ENCODE peak calls at places on chromosomes 2 and 18, in nine cellular contexts. R is upper lobe of left lung; D is left lung; V is GM23248; A is Panc1; C is upper lobe of right lung; G is tibial artery; F is fibroblast of lung; I is CD4-positive, CD25-positive, alpha-beta regulatory T cell. N is an unnamed sample.

GRCh38 chr2:149612122-149612521 is 24.5 kb upstream of the MMADHC start:
- DNase-seq in G (no peak), A (no peak), F (peak; percentile 41), V (peak; percentile 15), I (no peak), R (no peak), C (no peak), D (no peak), N (no peak)

GRCh38 chr2:99609851-99610381 is 120.1 kb upstream of the REV1 start:
- DNase-seq in V (no peak), D (no peak), A (no peak), C (no peak), G (no peak), I (no peak), R (no peak), F (no peak), N (no peak)

GRCh38 chr2:238585836-238586821 is 159.4 kb downstream of the ASB1 start:
- DNase-seq in G (peak; percentile 62), V (peak; percentile 16), R (no peak), A (no peak), F (no peak), I (no peak), C (peak; percentile 46), D (no peak), N (peak; percentile 64)

GRCh38 chr2:146239392-146240135 is 1605.3 kb upstream of the ACVR2A start:
- DNase-seq in D (no peak), V (peak; percentile 88), F (peak; percentile 26), G (no peak), I (no peak), R (no peak), C (no peak), A (no peak), N (no peak)

GRCh38 chr18:75884728-75885127 is 457.2 kb upstream of the SMIM21 start:
- DNase-seq in F (no peak), D (no peak), A (no peak), C (no peak), V (no peak), R (no peak), I (no peak), G (no peak), N (no peak)

GRCh38 chr2:169320561-169320960 is 41.8 kb downstream of the LRP2 start:
- DNase-seq in R (no peak), G (no peak), V (no peak), F (no peak), I (no peak), A (no peak), D (no peak), C (no peak), N (no peak)

GRCh38 chr2:46806526-46806925 is 109.1 kb downstream of the MCFD2 start:
- DNase-seq in D (no peak), R (no peak), C (no peak), V (peak; percentile 73), F (no peak), A (no peak), I (no peak), G (no peak), N (no peak)

GRCh38 chr2:165857881-165858280 is 63.8 kb upstream of the GALNT3 start:
- DNase-seq in G (no peak), I (no peak), D (no peak), A (no peak), C (no peak), F (peak; percentile 78), R (no peak), V (no peak), N (no peak)

GRCh38 chr2:12050381-12050780 is 303.9 kb downstream of the LPIN1 start:
- DNase-seq in R (no peak), A (peak; percentile 50), V (peak; percentile 89), C (no peak), G (no peak), F (peak; percentile 92), D (no peak), I (no peak), N (no peak)

GRCh38 chr18:74897971-74898657 is 300.4 kb downstream of the ZNF407 start:
- DNase-seq in I (no peak), R (no peak), C (no peak), G (no peak), V (peak; percentile 84), D (no peak), F (peak; percentile 67), A (no peak), N (no peak)

GRCh38 chr2:9638532-9638931 is 7.7 kb upstream of the YWHAQ start:
- DNase-seq in C (peak; percentile 78), I (no peak), D (peak; percentile 77), R (peak; percentile 67), F (peak; percentile 97), A (peak; percentile 80), V (peak; percentile 98), G (peak; percentile 90), N (no peak)

GRCh38 chr2:43034921-43035320 is 191.5 kb downstream of the ZFP36L2 start:
- DNase-seq in F (no peak), V (no peak), G (peak; percentile 25), C (peak; percentile 35), A (no peak), D (peak; percentile 22), I (no peak), R (no peak), N (peak; percentile 8)

GRCh38 chr2:11411768-11412448 is 54.1 kb downstream of the E2F6 start:
- DNase-seq in R (peak; percentile 44), D (no peak), G (no peak), C (no peak), V (peak; percentile 63), F (peak; percentile 72), A (peak; percentile 30), I (no peak), N (no peak)

DNA sequence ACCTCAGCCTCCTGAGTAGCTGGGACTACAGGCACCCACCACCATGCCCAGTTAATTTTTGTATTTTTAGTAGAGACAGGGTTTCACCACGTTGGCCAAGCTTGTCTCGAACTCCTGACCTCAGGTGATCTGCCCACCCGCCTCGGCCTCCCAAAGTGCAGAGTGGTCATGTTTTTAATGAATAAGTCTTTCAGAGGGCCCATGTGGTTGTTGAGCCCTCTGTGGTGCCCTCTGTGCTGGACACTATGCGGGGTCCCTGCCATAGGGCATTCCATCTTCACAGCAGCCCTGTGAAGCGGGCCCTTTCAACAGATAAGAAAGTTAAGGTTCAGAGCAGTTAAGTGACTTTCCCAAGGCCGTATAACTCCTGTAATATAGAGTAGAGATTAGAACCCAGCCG is 25.9 kb downstream of the MYO7B start:
- DNase-seq in V (no peak), A (no peak), G (no peak), I (no peak), R (no peak), F (no peak), C (no peak), D (no peak), N (peak; percentile 31)
- H3K4me1 ChIP-seq in V (peaks cover 20% of the 10 kb centered on the region), A (no peaks in the 10 kb centered on the region), G (peaks cover 15% of the 10 kb centered on the region), I (no peaks in the 10 kb centered on the region), R (no peaks in the 10 kb centered on the region), F (no peaks in the 10 kb centered on the region), C (no peaks in the 10 kb centered on the region), D (no peaks in the 10 kb centered on the region), N (no peaks in the 10 kb centered on the region)

DNA sequence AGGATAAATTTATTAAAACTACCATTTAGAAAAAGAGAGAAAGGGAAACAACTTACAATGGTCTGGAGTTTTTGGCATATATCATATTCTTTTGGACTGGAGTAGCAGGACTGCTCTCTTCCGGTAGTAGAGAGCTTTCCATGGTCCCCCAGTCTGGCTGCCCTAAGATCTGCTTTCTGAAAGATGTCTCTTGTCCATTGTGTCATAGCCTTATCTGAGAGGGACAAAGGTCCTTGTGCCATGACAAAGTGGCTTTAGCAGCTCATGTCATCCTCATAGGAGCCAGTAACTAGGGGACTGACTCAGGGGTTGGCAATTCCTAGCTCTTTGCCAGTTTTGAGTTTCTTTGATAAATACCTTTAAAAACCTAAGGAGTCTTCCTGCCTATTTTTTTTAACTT is 505.5 kb upstream of the ZEB2 start:
- DNase-seq in I (no peak), F (no peak), D (no peak), G (no peak), A (no peak), V (no peak), C (no peak), R (no peak), N (no peak)
- H3K4me1 ChIP-seq in I (no peaks in the 10 kb centered on the region), F (peaks cover 20% of the 10 kb centered on the region), D (peaks cover 10% of the 10 kb centered on the region), G (peaks cover 49% of the 10 kb centered on the region), A (no peaks in the 10 kb centered on the region), V (peaks cover 25% of the 10 kb centered on the region), C (peaks cover 11% of the 10 kb centered on the region), R (peaks cover 4% of the 10 kb centered on the region), N (peaks cover 4% of the 10 kb centered on the region)

DNA sequence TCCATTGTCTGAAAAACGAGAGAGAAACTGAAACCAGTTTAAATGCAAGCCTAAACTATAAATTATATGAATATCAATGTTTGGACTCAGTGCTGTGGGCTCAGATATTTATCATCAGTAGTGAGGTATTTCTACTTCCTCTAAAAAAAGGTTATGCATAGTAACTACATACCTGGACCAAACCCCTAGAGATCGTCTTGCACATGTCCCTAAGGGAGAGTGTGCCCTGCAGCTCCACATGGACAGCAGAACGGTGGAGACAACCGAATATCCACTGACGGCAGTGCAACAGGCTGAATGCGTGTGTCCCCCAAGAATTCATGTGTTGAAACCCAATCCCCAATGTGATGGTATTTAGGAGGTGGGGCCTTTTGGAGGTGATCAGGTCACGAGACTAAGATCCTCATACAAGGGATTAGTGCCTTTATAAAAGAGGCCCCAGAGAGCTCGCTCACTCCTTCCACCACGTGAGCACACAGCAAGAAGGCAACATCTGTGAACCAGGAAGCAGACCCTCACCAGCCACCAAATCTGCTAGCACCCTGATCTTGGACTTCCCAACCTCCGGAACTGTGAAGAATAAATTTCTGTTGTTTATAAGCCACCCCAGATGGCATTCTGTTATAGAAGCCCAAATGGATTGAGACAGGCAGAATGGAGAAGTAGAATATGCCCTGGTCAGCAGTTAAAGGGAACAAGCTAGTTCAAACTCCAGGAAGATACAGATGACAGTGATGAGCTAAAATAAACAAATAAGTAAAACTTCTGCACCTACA is 208.4 kb downstream of the ANAPC1 start:
- DNase-seq in V (no peak), C (no peak), R (no peak), G (no peak), D (no peak), A (no peak), F (no peak), I (no peak), N (no peak)
- H3K4me1 ChIP-seq in V (peaks cover 11% of the 10 kb centered on the region), C (no peaks in the 10 kb centered on the region), R (no peaks in the 10 kb centered on the region), G (peaks cover 11% of the 10 kb centered on the region), D (no peaks in the 10 kb centered on the region), A (peaks cover 9% of the 10 kb centered on the region), F (peaks cover 5% of the 10 kb centered on the region), I (no peaks in the 10 kb centered on the region), N (peaks cover 12% of the 10 kb centered on the region)

GRCh38 chr2:20213651-20214565 is 11.0 kb downstream of the SDC1 start:
- DNase-seq in I (no peak), C (peak; percentile 66), F (no peak), D (no peak), A (no peak), V (no peak), G (no peak), R (peak; percentile 57), N (no peak)

GRCh38 chr2:20212871-20213503 is 11.9 kb downstream of the SDC1 start:
- DNase-seq in I (no peak), C (peak; percentile 89), A (no peak), D (peak; percentile 70), R (peak; percentile 88), V (no peak), G (no peak), F (no peak), N (no peak)

GRCh38 chr2:20215183-20216040 is 9.5 kb downstream of the SDC1 start:
- DNase-seq in F (no peak), R (peak; percentile 17), A (no peak), V (no peak), G (no peak), I (no peak), D (no peak), C (peak; percentile 43), N (peak; percentile 59)

GRCh38 chr2:20216130-20217025 is 8.6 kb downstream of the SDC1 start:
- DNase-seq in C (peak; percentile 54), R (no peak), V (no peak), I (no peak), F (no peak), G (no peak), D (no peak), A (no peak), N (no peak)

GRCh38 chr2:20214566-20215182 is 10.3 kb downstream of the SDC1 start:
- DNase-seq in C (no peak), V (no peak), A (no peak), I (no peak), F (no peak), R (no peak), G (no peak), D (no peak), N (no peak)
- H3K4me1 ChIP-seq in C (peaks cover 12% of the 10 kb centered on the region), V (no peaks in the 10 kb centered on the region), A (peaks cover 13% of the 10 kb centered on the region), I (no peaks in the 10 kb centered on the region), F (peaks cover 2% of the 10 kb centered on the region), R (peaks cover 47% of the 10 kb centered on the region), G (no peaks in the 10 kb centered on the region), D (peaks cover 7% of the 10 kb centered on the region), N (peaks cover 97% of the 10 kb centered on the region)

N was measured in suprapubic skin.